ENCODE peak calls at places on chromosome 22, in nine cellular contexts. B is DND-41, S is glutamatergic neuron, X is spleen, L is heart left ventricle, J is ascending aorta, F is fibroblast of pulmonary artery, T is IMR-90, U is breast epithelium. A is an unnamed sample.

GRCh38 chr22:50293441-50294318 is 13.8 kb downstream of the PLXNB2 start:
- DNase-seq in B (no peak), S (no peak), X (peak), L (peak), J (no peak), F (peak), T (peak), U (peak), A (no peak)

GRCh38 chr22:23691748-23692423 is 1.1 kb downstream of the RGL4 start:
- DNase-seq in B (no peak), S (no peak), X (no peak), L (no peak), J (no peak), F (no peak), T (no peak), U (peak), A (no peak)

GRCh38 chr22:36344106-36344827 is 43.5 kb downstream of the MYH9 start:
- DNase-seq in B (no peak), S (no peak), X (no peak), L (no peak), J (no peak), F (no peak), T (no peak), U (no peak), A (no peak)

GRCh38 chr22:48507171-48507570 is 1320.5 kb downstream of the BRD1 start:
- DNase-seq in B (no peak), S (no peak), X (no peak), L (no peak), J (no peak), F (no peak), T (no peak), U (no peak), A (no peak)

GRCh38 chr22:23060612-23061400 is 9.5 kb upstream of the GNAZ start:
- DNase-seq in B (peak), S (no peak), X (peak), L (no peak), J (peak), F (no peak), T (no peak), U (peak), A (no peak)

GRCh38 chr22:47113880-47114415 is 351.5 kb downstream of the TBC1D22A start:
- DNase-seq in B (no peak), S (no peak), X (no peak), L (no peak), J (no peak), F (no peak), T (no peak), U (peak), A (no peak)

GRCh38 chr22:46769191-46769675 is 6.8 kb downstream of the TBC1D22A start:
- DNase-seq in B (no peak), S (no peak), X (peak), L (no peak), J (no peak), F (no peak), T (no peak), U (no peak), A (no peak)

GRCh38 chr22:49753961-49754673 is 73.6 kb downstream of the BRD1 start:
- DNase-seq in B (no peak), S (no peak), X (no peak), L (no peak), J (no peak), F (no peak), T (no peak), U (no peak), A (no peak)

GRCh38 chr22:47064416-47064815 is 302.0 kb downstream of the TBC1D22A start:
- DNase-seq in B (no peak), S (no peak), X (peak), L (no peak), J (peak), F (no peak), T (no peak), U (peak), A (no peak)

GRCh38 chr22:35727436-35727835 is 9.8 kb downstream of the APOL5 start:
- DNase-seq in B (no peak), S (no peak), X (no peak), L (no peak), J (no peak), F (peak), T (peak), U (no peak), A (no peak)

GRCh38 chr22:43972931-43973330 is 17.7 kb downstream of the SAMM50 start:
- DNase-seq in B (no peak), S (no peak), X (no peak), L (no peak), J (no peak), F (no peak), T (no peak), U (no peak), A (no peak)

GRCh38 chr22:22855617-22856308 is 31.9 kb upstream of the IGLL5 start:
- DNase-seq in B (peak), S (peak), X (no peak), L (no peak), J (no peak), F (peak), T (no peak), U (no peak), A (no peak)

GRCh38 chr22:37758698-37759097 is 49.0 kb upstream of the GCAT start:
- DNase-seq in B (no peak), S (no peak), X (no peak), L (no peak), J (no peak), F (no peak), T (no peak), U (no peak), A (no peak)

GRCh38 chr22:43199541-43199940 is 12.6 kb upstream of the TTLL12 start:
- DNase-seq in B (no peak), S (no peak), X (no peak), L (peak), J (no peak), F (no peak), T (no peak), U (no peak), A (no peak)

GRCh38 chr22:41589601-41590365 is at the start of gene PMM1:
- DNase-seq in B (peak), S (peak), X (peak), L (peak), J (peak), F (peak), T (peak), U (peak), A (peak)

GRCh38 chr22:42969348-42969975 is 45.5 kb downstream of the PACSIN2 start:
- DNase-seq in B (no peak), S (no peak), X (no peak), L (no peak), J (no peak), F (peak), T (peak), U (no peak), A (no peak)

GRCh38 chr22:25332386-25332785 is 112.9 kb downstream of the CRYBB2 start:
- DNase-seq in B (no peak), S (no peak), X (no peak), L (no peak), J (no peak), F (no peak), T (no peak), U (no peak), A (no peak)

GRCh38 chr22:44623771-44624510 is 78.1 kb upstream of the PRR5 start:
- DNase-seq in B (no peak), S (peak), X (peak), L (no peak), J (no peak), F (peak), T (peak), U (no peak), A (no peak)

GRCh38 chr22:46576556-46577351 is 39.3 kb upstream of the CELSR1 start:
- DNase-seq in B (peak), S (peak), X (peak), L (peak), J (no peak), F (peak), T (peak), U (no peak), A (peak)

GRCh38 chr22:48720662-48721393 is 1106.8 kb downstream of the BRD1 start:
- DNase-seq in B (no peak), S (no peak), X (peak), L (no peak), J (no peak), F (no peak), T (no peak), U (no peak), A (no peak)

GRCh38 chr22:50206599-50206998 is 5.8 kb downstream of the SELENOO start:
- DNase-seq in B (peak), S (no peak), X (peak), L (peak), J (no peak), F (peak), T (peak), U (no peak), A (no peak)

GRCh38 chr22:49727191-49727880 is 100.3 kb downstream of the BRD1 start:
- DNase-seq in B (no peak), S (no peak), X (no peak), L (no peak), J (peak), F (no peak), T (no peak), U (peak), A (no peak)

GRCh38 chr22:40595497-40596234 is 40.9 kb downstream of the MRTFA start:
- DNase-seq in B (no peak), S (no peak), X (no peak), L (no peak), J (no peak), F (peak), T (no peak), U (no peak), A (no peak)

GRCh38 chr22:37479196-37479595 is 7.0 kb downstream of the MFNG start:
- DNase-seq in B (no peak), S (no peak), X (no peak), L (no peak), J (no peak), F (no peak), T (no peak), U (no peak), A (no peak)

GRCh38 chr22:24421428-24421931 is 5.9 kb upstream of the ADORA2A start:
- DNase-seq in B (peak), S (peak), X (no peak), L (no peak), J (no peak), F (no peak), T (no peak), U (no peak), A (peak)

GRCh38 chr22:49216579-49216978 is 611.1 kb downstream of the BRD1 start:
- DNase-seq in B (no peak), S (no peak), X (no peak), L (no peak), J (peak), F (no peak), T (no peak), U (peak), A (no peak)

GRCh38 chr22:38098410-38099249 is 11.9 kb downstream of the BAIAP2L2 start:
- DNase-seq in B (no peak), S (no peak), X (no peak), L (peak), J (no peak), F (peak), T (peak), U (no peak), A (no peak)

GRCh38 chr22:45094081-45094720 is 69.5 kb upstream of the NUP50 start:
- DNase-seq in B (no peak), S (no peak), X (no peak), L (no peak), J (no peak), F (no peak), T (no peak), U (no peak), A (no peak)

GRCh38 chr22:21022507-21022906 is 7.5 kb downstream of the P2RX6 start:
- DNase-seq in B (no peak), S (no peak), X (no peak), L (no peak), J (no peak), F (no peak), T (no peak), U (no peak), A (no peak)

GRCh38 chr22:21020802-21021429 is 6.0 kb downstream of the P2RX6 start:
- DNase-seq in B (peak), S (no peak), X (no peak), L (no peak), J (no peak), F (no peak), T (no peak), U (no peak), A (no peak)

GRCh38 chr22:21025266-21025665 is 7.1 kb downstream of the SLC7A4 start:
- DNase-seq in B (peak), S (no peak), X (no peak), L (no peak), J (no peak), F (no peak), T (no peak), U (no peak), A (no peak)

GRCh38 chr22:21025763-21026755 is 6.3 kb downstream of the SLC7A4 start:
- DNase-seq in B (no peak), S (no peak), X (no peak), L (no peak), J (no peak), F (no peak), T (no peak), U (no peak), A (no peak)

GRCh38 chr22:21022955-21023614 is 8.1 kb downstream of the P2RX6 start:
- DNase-seq in B (no peak), S (no peak), X (peak), L (no peak), J (no peak), F (no peak), T (no peak), U (no peak), A (no peak)
- TF ChIP-seq CTCF in B (peak), S (no peak), X (no peak), L (no peak), J (no peak), F (no peak), T (no peak), U (no peak), A (no peak)

GRCh38 chr22:39565414-39565944 is 5.1 kb upstream of the CACNA1I start:
- DNase-seq in B (no peak), S (no peak), X (no peak), L (no peak), J (no peak), F (no peak), T (no peak), U (no peak), A (no peak)

GRCh38 chr22:39570226-39570625 is 327 bp upstream of the CACNA1I start:
- DNase-seq in B (no peak), S (no peak), X (no peak), L (no peak), J (no peak), F (no peak), T (no peak), U (no peak), A (no peak)

GRCh38 chr22:39569066-39569465 is 1.5 kb upstream of the CACNA1I start:
- DNase-seq in B (no peak), S (no peak), X (no peak), L (no peak), J (no peak), F (no peak), T (no peak), U (no peak), A (no peak)

GRCh38 chr22:39568278-39568981 is 2.1 kb upstream of the CACNA1I start:
- DNase-seq in B (no peak), S (no peak), X (no peak), L (no peak), J (no peak), F (no peak), T (no peak), U (no peak), A (no peak)

DNA sequence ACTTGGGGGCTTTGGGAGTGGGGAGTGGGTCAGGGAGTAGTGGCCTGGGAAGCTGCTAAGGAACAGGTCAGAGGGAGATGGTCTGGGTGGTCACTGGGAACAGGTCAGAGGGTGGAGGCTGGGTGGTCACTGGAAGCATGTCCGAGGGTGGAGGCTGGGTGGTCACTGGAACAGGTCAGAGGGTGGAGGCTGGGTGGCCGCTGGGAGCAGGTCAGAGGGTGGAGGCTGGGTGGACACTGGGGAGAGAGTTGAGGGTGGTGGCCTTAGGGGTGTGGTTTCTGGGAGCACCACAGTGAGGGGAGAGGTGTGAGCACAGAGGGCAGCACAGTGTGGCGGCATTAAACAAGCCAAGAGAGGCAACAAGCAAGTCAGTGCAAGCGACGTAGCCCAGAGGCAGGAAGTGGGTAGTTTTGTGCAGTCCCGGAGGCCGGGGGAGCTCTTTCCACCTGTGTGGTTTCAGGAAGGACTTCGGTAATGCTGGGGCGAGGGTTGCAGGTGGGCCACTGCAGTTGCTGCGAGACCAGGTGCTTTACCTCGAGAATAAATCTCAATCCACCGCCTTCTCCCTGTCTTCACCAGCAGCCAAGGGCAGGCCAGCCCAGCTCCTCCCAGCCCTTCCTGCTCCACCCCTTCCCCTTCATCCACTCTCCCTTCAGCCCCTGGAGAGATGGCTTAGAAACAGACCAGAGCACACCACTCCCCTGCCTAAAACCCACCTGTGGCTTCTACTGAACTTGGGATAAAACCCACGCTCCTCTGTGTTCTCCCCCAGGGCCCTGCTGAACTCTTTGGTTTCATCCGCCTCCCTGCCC is 3.2 kb upstream of the CACNA1I start:
- DNase-seq in B (peak), S (no peak), X (peak), L (no peak), J (no peak), F (no peak), T (no peak), U (no peak), A (peak)
- TF ChIP-seq CTCF in B (peak), S (no peak), X (no peak), L (no peak), J (no peak), F (no peak), T (no peak), U (no peak), A (no peak)

GRCh38 chr22:19734163-19734562 is 10.8 kb downstream of the GP1BB start:
- DNase-seq in B (no peak), S (no peak), X (no peak), L (no peak), J (no peak), F (no peak), T (no peak), U (no peak), A (no peak)
- TF ChIP-seq CTCF in B (no peak), S (no peak), X (no peak), L (no peak), J (no peak), F (no peak), T (no peak), U (no peak), A (no peak)

GRCh38 chr22:17492247-17492646 is 71.1 kb upstream of the SLC25A18 start:
- DNase-seq in B (no peak), S (no peak), X (no peak), L (peak), J (no peak), F (no peak), T (no peak), U (no peak), A (no peak)
- TF ChIP-seq CTCF in B (no peak), S (no peak), X (no peak), L (no peak), J (no peak), F (no peak), T (no peak), U (no peak), A (no peak)

DNA sequence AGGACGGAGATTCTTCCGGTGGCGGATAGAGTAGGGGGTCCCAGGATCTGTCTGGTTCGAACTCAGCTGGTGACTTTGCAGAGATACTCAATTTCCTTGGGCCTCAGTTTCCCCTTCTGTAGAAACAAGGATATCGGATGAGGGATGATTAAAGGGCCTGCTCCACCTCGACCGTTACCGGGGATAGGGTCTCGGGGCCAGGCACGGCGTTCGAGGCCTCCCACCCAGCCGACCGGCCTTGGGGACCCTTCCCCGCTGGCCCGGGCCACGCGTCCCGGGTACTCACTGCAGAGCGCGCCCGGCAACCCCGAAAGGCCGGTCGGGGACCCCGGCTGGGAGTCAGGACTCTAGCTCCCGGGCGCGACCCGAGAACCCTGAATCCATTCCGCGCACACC is 321 bp downstream of the RHBDD3 start:
- DNase-seq in B (no peak), S (no peak), X (no peak), L (no peak), J (no peak), F (no peak), T (no peak), U (no peak), A (no peak)
- TF ChIP-seq CTCF in B (no peak), S (no peak), X (no peak), L (no peak), J (no peak), F (no peak), T (peak), U (no peak), A (no peak)

DNA sequence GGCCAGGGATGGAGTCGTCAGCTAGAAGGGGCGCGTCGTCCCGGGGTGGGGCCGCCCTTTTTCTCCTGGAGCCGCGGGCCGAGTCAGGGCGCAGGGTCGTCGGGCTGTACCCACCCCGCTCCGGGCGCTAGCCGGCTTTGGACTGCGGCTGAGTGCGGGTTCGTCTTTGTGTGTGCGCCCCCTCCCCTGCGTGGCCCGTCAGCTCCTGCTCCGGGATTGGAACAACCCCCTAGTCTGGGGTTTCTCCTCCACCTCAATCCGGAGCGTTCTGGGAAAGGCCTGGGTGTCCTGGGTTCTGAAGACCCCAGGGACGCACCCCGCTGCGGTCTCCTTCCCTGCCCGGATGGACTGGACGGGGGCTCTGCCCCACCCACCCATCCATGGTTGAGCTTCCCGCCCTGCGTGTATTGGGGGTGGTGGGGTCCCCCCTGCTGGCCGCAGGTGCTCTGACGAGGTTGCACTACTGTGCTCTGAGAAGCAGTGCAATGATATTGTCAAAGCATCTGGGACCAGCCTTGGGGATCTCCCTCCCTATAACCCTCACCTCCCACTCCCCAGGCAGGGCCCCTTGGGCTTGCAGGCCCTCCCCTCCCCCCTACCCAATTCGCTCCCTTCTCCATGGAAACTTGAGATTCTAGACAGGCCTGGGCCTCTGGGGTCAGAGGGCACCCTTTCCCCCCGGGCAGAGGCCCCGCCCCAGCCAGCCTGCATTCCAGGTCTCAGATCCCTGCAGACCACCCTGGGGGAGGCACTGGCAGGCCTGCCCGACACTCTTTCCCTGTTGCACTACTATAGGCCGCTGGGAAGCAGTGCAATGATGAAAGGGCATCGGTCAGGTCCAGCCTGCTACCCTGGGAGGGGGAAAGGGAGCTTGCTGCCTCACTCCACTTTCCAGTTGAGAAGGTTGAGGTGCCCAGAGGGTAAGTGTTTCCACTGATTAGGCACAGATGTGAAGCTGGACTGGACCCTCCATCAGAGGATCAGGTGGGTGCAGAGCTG is 10.7 kb downstream of the SDF2L1 start:
- DNase-seq in B (peak), S (peak), X (no peak), L (no peak), J (no peak), F (no peak), T (no peak), U (no peak), A (no peak)
- TF ChIP-seq CTCF in B (peak), S (no peak), X (no peak), L (no peak), J (no peak), F (no peak), T (no peak), U (no peak), A (no peak)

A was measured in CD4-positive, alpha-beta T cell.